ENCODE peak calls at places on chromosomes 11 and 22, in eight cellular contexts. K is IMR-90, G is stomach, H is Peyer's patch, Y is SJSA1, J is spleen, Z is caudate nucleus, U is endothelial cell of umbilical vein. M is an unnamed sample.

GRCh38 chr11:119370486-119371046 is 10.9 kb downstream of the USP2 start:
- DNase-seq in K (no peak), G (no peak), H (peak), Y (no peak), J (no peak), Z (no peak), U (no peak), M (no peak)

GRCh38 chr22:36510966-36511881 is 4.4 kb upstream of the FOXRED2 start:
- DNase-seq in K (peak), G (no peak), H (no peak), Y (no peak), J (no peak), Z (no peak), U (peak), M (no peak)

GRCh38 chr22:26797910-26798309 is 140.5 kb downstream of the MIAT start:
- DNase-seq in K (no peak), G (no peak), H (no peak), Y (no peak), J (no peak), Z (no peak), U (no peak), M (no peak)

GRCh38 chr11:17846852-17847453 is 112.4 kb downstream of the KCNC1 start:
- DNase-seq in K (peak), G (no peak), H (no peak), Y (no peak), J (no peak), Z (no peak), U (no peak), M (no peak)

GRCh38 chr11:16770016-16770415 is 31.6 kb downstream of the C11orf58 start:
- DNase-seq in K (no peak), G (no peak), H (no peak), Y (no peak), J (no peak), Z (no peak), U (no peak), M (no peak)

GRCh38 chr11:90908074-90908473 is 685.2 kb upstream of the CHORDC1 start:
- DNase-seq in K (no peak), G (no peak), H (no peak), Y (no peak), J (no peak), Z (no peak), U (peak), M (no peak)

GRCh38 chr22:19886605-19887250 is 32.1 kb upstream of the GNB1L start:
- DNase-seq in K (peak), G (no peak), H (no peak), Y (no peak), J (peak), Z (no peak), U (peak), M (no peak)

GRCh38 chr11:119195680-119196079 is 10.4 kb downstream of the NHERF4 start:
- DNase-seq in K (peak), G (peak), H (peak), Y (no peak), J (peak), Z (no peak), U (peak), M (peak)

GRCh38 chr22:28341001-28341400 is 338.6 kb downstream of the TTC28 start:
- DNase-seq in K (peak), G (no peak), H (no peak), Y (no peak), J (no peak), Z (no peak), U (peak), M (no peak)

DNA sequence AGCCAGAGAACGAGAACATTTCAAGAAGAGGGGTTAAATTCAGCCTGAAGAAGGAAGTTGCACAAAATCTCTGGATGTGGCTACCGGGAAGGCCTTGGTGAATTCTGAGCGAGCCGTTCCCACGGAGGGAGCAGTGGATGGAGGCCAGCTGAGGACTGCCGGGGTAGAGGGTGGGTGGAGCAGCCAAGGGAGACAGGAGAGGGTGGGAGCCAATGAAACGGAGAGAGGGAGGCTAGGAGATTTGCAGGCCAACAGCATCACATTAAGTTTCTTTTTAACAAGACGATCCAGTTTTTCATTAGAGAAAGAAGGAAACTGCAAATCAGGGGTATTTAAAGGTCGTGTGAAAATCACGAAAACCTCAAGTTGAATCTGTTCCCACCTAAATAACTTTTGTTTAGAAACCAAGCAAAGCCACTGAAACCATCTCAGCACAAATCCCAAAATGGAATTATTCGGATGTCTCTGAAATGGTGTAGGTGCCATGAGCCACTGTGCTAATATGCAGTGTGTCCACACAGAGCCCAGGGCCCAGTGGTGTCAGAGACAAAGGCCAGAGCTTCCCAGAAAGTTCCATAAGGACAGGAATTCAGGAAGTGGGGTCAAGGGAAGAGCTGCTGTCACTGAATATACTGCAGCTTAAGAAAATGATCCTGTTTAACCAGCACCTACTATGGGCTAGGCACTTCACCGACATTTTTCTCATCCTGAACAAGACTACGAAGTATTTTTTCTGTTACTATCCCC is 59.7 kb upstream of the SLC35C1 start:
- DNase-seq in K (no peak), G (no peak), H (no peak), Y (no peak), J (peak), Z (no peak), U (no peak), M (no peak)
- H3K27ac ChIP-seq in K (no peak), G (no peak), H (no peak), Y (no peak), J (peak), Z (peak), U (no peak), M (no peak)

DNA sequence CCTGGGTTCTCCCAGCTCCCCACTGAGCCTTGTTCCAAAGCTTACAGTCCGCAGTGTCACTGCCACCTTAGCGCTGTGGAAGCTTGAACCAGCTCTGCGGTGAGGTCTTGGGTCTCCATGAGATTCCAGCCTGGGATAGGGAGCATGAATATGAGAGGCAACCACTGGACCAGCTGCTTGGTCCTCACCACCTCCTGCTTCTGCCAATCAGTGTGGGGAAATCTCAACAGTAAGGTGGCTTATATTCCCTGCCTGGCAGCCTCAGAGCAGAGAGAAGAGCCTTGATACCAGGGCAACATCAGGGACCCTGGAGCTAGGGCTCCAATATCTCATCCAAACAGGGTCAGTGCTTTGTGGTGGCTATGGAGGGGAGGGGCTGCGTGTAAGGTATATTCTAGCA is 912 bp downstream of the CD44 start:
- DNase-seq in K (no peak), G (no peak), H (no peak), Y (no peak), J (no peak), Z (no peak), U (no peak), M (no peak)
- H3K27ac ChIP-seq in K (peak), G (peak), H (peak), Y (peak), J (peak), Z (peak), U (no peak), M (no peak)

DNA sequence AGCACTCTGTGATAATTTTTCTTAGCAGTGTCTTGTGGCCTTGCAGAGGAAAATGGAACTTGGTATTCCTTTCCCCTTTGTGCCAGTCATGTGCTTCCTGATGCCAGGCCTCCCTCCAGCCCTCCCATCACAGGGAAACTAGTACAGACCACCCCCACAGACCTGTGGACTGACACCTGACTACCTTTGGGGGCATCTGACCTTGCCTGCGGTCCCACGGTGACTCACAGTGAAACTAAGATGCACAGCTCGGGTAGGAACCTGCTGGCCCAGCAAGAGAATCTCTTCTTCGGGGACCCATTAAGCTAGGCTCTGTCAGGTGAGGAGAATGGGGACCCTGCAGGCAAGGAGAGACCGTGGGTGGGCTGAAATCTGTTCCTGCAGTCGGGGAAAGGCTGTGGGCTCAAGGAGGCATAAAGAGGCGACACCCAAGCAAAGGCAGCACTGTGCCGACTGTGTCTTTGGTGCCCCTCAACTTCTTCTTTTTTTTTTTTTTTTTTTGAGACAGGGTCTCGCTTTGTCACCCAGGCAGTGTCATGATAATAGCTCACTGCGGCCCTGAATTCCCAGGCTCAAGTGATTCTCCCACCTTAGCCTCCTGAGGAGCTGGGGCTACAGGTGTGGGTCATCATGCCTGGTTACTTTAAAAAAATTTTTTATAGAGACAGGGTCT is 20.9 kb upstream of the PEX26 start:
- DNase-seq in K (no peak), G (no peak), H (peak), Y (no peak), J (peak), Z (no peak), U (no peak), M (no peak)
- H3K27ac ChIP-seq in K (peak), G (peak), H (peak), Y (peak), J (peak), Z (peak), U (no peak), M (no peak)

GRCh38 chr11:74784234-74784633 is 35.6 kb downstream of the RNF169 start:
- DNase-seq in K (no peak), G (no peak), H (no peak), Y (no peak), J (no peak), Z (no peak), U (no peak), M (no peak)
- H3K27ac ChIP-seq in K (no peak), G (no peak), H (no peak), Y (no peak), J (peak), Z (no peak), U (no peak), M (no peak)